ENCODE peak calls at places on chromosomes 6 and 20, in four cellular contexts. X, B, Z and D are unnamed samples.

GRCh38 chr20:3559231-3559630 is 88.4 kb downstream of the ATRN start:
- DNase-seq in X (no peak), B (no peak), Z (no peak), D (no peak)

GRCh38 chr6:1869766-1870165 is 260.1 kb downstream of the FOXC1 start:
- DNase-seq in X (no peak), B (no peak), Z (no peak), D (no peak)

GRCh38 chr6:31122803-31123706 is 2.8 kb upstream of the CDSN start:
- DNase-seq in X (no peak), B (peak; percentile 55), Z (no peak), D (no peak)

GRCh38 chr6:152244998-152245630 is 392.0 kb downstream of the SYNE1 start:
- DNase-seq in X (no peak), B (no peak), Z (no peak), D (no peak)

GRCh38 chr6:100160913-100161312 is 166.9 kb upstream of the MCHR2 start:
- DNase-seq in X (no peak), B (no peak), Z (no peak), D (no peak)

GRCh38 chr20:49306903-49307336 is 29.1 kb upstream of the ZNFX1 start:
- DNase-seq in X (no peak), B (no peak), Z (no peak), D (no peak)

GRCh38 chr6:143068001-143068400 is 7.3 kb downstream of the AIG1 start:
- DNase-seq in X (no peak), B (no peak), Z (no peak), D (no peak)

GRCh38 chr20:59152559-59153354 is 10.9 kb upstream of the ZNF831 start:
- DNase-seq in X (no peak), B (no peak), Z (no peak), D (no peak)

GRCh38 chr6:13711384-13711725 is 280 bp downstream of the RANBP9 start:
- DNase-seq in X (peak; percentile 77), B (peak; percentile 61), Z (peak; percentile 71), D (peak; percentile 86)

GRCh38 chr6:16521528-16521927 is 239.7 kb downstream of the ATXN1 start:
- DNase-seq in X (peak; percentile 77), B (no peak), Z (no peak), D (no peak)

GRCh38 chr6:54192993-54193392 is 81.8 kb downstream of the MLIP start:
- DNase-seq in X (no peak), B (no peak), Z (no peak), D (no peak)

GRCh38 chr6:130178692-130179091 is 44.1 kb downstream of the SAMD3 start:
- DNase-seq in X (no peak), B (peak; percentile 81), Z (no peak), D (no peak)

GRCh38 chr6:150373260-150373701 is 4.5 kb downstream of the IYD start:
- DNase-seq in X (no peak), B (peak; percentile 23), Z (no peak), D (no peak)

GRCh38 chr6:6384520-6384919 is 64.1 kb upstream of the F13A1 start:
- DNase-seq in X (peak; percentile 48), B (no peak), Z (no peak), D (no peak)

GRCh38 chr20:32474967-32475819 is 109.9 kb downstream of the NOL4L start:
- DNase-seq in X (no peak), B (peak; percentile 91), Z (no peak), D (no peak)

GRCh38 chr20:63114693-63115069 is 101.2 kb downstream of the YTHDF1 start:
- DNase-seq in X (no peak), B (no peak), Z (no peak), D (no peak)

GRCh38 chr20:62412194-62413024 is 5.3 kb upstream of the CABLES2 start:
- DNase-seq in X (no peak), B (no peak), Z (no peak), D (no peak)

GRCh38 chr6:11711994-11712698 is 66.5 kb downstream of the ADTRP start:
- DNase-seq in X (no peak), B (no peak), Z (no peak), D (no peak)